ENCODE peak calls at places on chromosomes 12 and 14, in eight cellular contexts. L is HCT116, P is neural progenitor cell, W is heart right ventricle, J is lower leg skin, R is esophagus squamous epithelium, C is HepG2, K is body of pancreas. A is an unnamed sample.

GRCh38 chr14:68625366-68626090 is 167.3 kb downstream of the ZFP36L1 start:
- DNase-seq in L (no peak), P (no peak), W (no peak), J (no peak), R (no peak), C (no peak), K (no peak), A (no peak)

GRCh38 chr12:102364709-102365108 is 115.7 kb downstream of the IGF1 start:
- DNase-seq in L (no peak), P (no peak), W (no peak), J (no peak), R (no peak), C (no peak), K (no peak), A (no peak)

GRCh38 chr14:103001226-103001625 is 56.1 kb downstream of the CDC42BPB start:
- DNase-seq in L (no peak), P (no peak), W (no peak), J (no peak), R (no peak), C (no peak), K (no peak), A (no peak)

GRCh38 chr14:65421201-65421981 is 8.9 kb downstream of the FUT8 start:
- DNase-seq in L (no peak), P (peak; percentile 9), W (no peak), J (no peak), R (no peak), C (no peak), K (no peak), A (peak; percentile 66)

GRCh38 chr12:45669093-45669492 is 60.4 kb upstream of the ARID2 start:
- DNase-seq in L (no peak), P (no peak), W (no peak), J (no peak), R (no peak), C (no peak), K (no peak), A (no peak)

GRCh38 chr14:56812364-56813103 is 2.3 kb upstream of the OTX2 start:
- DNase-seq in L (no peak), P (peak; percentile 48), W (no peak), J (no peak), R (no peak), C (no peak), K (no peak), A (no peak)

GRCh38 chr14:22555573-22556011 is 33.4 kb downstream of the DAD1 start:
- DNase-seq in L (no peak), P (no peak), W (no peak), J (no peak), R (no peak), C (no peak), K (no peak), A (no peak)

GRCh38 chr12:51818567-51819300 is 29.8 kb downstream of the FIGNL2 start:
- DNase-seq in L (no peak), P (no peak), W (no peak), J (no peak), R (no peak), C (no peak), K (no peak), A (peak; percentile 22)

GRCh38 chr12:123546281-123546680 is 12.8 kb upstream of the RILPL1 start:
- DNase-seq in L (no peak), P (no peak), W (no peak), J (no peak), R (no peak), C (no peak), K (no peak), A (no peak)

GRCh38 chr12:3496964-3497363 is 6.0 kb downstream of the PRMT8 start:
- DNase-seq in L (peak; percentile 16), P (peak; percentile 40), W (no peak), J (no peak), R (no peak), C (peak; percentile 12), K (peak; percentile 55), A (no peak)

GRCh38 chr12:31518680-31519227 is 72.2 kb downstream of the DENND5B start:
- DNase-seq in L (peak; percentile 85), P (peak; percentile 57), W (no peak), J (no peak), R (no peak), C (peak; percentile 10), K (peak; percentile 12), A (peak; percentile 95)

GRCh38 chr14:35335388-35336092 is 43.4 kb downstream of the PSMA6 start:
- DNase-seq in L (no peak), P (no peak), W (peak; percentile 65), J (no peak), R (no peak), C (peak; percentile 86), K (peak; percentile 86), A (no peak)

GRCh38 chr14:26738571-26738970 is 140.7 kb upstream of the NOVA1 start:
- DNase-seq in L (no peak), P (no peak), W (no peak), J (no peak), R (no peak), C (no peak), K (no peak), A (no peak)

DNA sequence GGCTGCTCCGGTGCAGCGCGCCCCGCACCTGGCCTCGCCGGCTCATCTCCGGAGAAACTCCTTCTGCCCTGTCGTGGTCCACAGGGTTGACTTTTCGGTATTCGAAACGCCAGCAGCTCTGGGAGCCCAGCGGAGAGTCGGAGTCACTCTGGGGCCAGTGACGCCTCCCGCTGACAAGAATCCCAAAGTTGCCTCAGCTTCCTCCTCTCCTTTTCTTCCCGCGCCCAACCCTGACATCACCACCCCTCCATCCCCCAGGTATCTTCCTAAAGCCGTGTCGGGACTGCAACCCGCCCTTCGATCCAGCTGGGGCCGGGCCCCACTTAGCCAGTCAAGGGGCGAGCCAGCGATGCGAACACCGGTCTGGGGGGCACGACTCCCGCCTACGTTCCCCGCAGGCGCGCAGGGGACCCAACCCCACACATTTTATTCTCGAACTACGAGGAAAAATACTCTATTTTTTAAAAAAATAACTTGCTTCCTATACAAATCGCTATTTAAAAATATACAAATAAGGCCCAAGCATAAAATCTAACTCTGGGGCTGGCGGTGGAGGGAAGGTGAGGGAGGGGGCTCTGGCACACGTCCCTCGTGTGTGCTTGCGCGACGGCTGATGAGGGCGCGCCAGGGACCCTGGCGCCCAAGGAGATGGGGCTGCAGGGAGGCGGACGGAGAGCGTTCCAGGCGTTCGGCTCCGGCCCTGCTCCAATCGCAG is 2.1 kb downstream of the NKX2-8 start:
- DNase-seq in L (no peak), P (peak; percentile 48), W (no peak), J (no peak), R (no peak), C (no peak), K (no peak), A (no peak)
- H3K4me3 ChIP-seq in L (no peak overlapping the region), P (peak overlapping the region; percentile 55), W (peak overlapping the region; percentile 48), J (no peak overlapping the region), R (peak overlapping the region; percentile 44), C (no peak overlapping the region), K (no peak overlapping the region), A (no peak overlapping the region)

DNA sequence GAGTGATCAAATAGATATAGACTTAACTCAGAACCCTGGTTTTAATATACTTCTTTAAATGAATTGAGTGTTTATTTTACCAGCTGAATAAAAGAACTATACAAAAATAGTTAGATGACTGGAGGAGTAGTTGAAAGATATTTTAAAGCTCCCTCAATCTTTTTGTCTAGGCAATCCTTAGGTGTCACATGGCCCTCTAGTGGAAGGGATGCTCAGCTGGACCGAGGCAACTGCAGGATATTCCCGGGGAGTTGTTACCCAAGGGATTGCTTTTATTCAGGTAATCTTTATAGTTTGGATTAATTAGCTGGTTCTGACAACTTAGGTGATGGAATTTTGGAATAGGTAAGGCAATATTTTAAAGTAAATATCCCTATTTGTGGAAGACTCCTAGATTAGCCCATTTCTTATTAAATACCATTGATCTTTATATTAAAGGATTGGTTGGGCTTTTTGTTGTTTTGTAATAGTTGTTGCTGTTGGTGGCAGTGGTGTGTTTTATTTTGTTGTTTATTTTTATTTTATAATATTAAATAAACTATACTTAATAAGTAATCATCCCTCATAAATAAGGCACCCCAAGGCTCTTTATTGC is 57.1 kb downstream of the ZDHHC17 start:
- DNase-seq in L (peak; percentile 7), P (peak; percentile 69), W (no peak), J (no peak), R (no peak), C (peak; percentile 35), K (peak; percentile 23), A (peak; percentile 21)
- TF ChIP-seq CTCF in L (peak; percentile 84), P (peak; percentile 85), W (peak; percentile 13), J (no peak), R (peak; percentile 41), C (peak; percentile 52), K (no peak), A (peak; percentile 76)

GRCh38 chr14:95557832-95558231 is 23.0 kb downstream of the GLRX5 start:
- DNase-seq in L (no peak), P (no peak), W (no peak), J (no peak), R (no peak), C (no peak), K (no peak), A (no peak)

GRCh38 chr14:95559203-95559602 is 24.4 kb downstream of the GLRX5 start:
- DNase-seq in L (no peak), P (no peak), W (no peak), J (no peak), R (no peak), C (no peak), K (no peak), A (no peak)

GRCh38 chr14:95561001-95561412 is 26.2 kb downstream of the GLRX5 start:
- DNase-seq in L (peak; percentile 84), P (peak; percentile 94), W (peak; percentile 75), J (peak; percentile 78), R (peak; percentile 21), C (peak; percentile 84), K (peak; percentile 94), A (peak; percentile 82)

GRCh38 chr14:95564060-95564459 is 29.2 kb downstream of the GLRX5 start:
- DNase-seq in L (no peak), P (no peak), W (peak; percentile 24), J (no peak), R (no peak), C (no peak), K (peak; percentile 81), A (no peak)

DNA sequence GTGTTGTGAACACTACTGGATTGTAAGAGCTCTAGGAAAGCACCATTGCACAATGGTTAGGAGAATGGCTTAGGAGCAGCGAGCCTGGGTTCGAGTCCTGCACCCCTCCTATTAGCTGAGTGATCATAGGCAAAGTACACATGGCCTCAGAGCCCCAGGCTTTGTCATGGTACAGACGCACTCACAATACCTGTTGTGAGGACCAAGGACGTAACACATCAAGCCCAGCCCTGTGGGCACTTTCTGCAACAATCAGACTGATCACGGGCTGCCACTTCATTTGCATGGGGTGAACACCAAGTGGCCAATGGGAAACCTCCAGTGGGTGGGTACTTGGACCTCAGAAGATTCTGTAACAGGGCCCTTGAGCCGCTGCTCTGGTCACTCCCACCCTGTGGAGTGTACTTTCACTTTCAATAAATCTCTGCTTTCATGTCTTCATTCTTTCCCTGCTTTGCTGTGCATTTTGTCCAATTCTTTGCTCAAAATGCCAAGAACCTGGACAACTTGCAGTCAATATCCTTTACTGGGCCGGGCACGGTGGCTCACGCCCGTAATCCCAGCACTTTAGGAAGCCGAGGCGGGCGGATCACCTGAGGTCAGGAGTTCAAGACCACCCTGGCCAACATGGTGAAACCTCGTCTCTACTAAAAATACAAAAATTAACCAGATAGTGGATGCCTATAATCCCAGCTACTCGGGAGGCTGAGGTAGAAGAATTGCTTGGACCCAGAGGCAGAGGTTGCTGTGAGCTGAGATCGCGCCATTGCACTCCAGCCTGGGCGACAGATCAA is 28.2 kb downstream of the GLRX5 start:
- DNase-seq in L (no peak), P (no peak), W (no peak), J (no peak), R (no peak), C (peak; percentile 55), K (no peak), A (no peak)
- H3K4me3 ChIP-seq in L (no peak overlapping the region), P (no peak overlapping the region), W (no peak overlapping the region), J (no peak overlapping the region), R (no peak overlapping the region), C (peak overlapping the region; percentile 68), K (no peak overlapping the region), A (no peak overlapping the region)

GRCh38 chr12:88865537-88865936 is 285.3 kb upstream of the KITLG start:
- DNase-seq in L (no peak), P (no peak), W (no peak), J (no peak), R (no peak), C (no peak), K (no peak), A (no peak)
- TF ChIP-seq CTCF in L (no peak), P (no peak), W (no peak), J (no peak), R (no peak), C (no peak), K (no peak), A (no peak)

A was measured in HFF-Myc.